ENCODE peak calls at places on chromosomes 11 and 22, in four cellular contexts. K is K562, X is HepG2, Y is GM12878. V is an unnamed sample.

GRCh38 chr11:7252683-7253213 is 1.0 kb downstream of the SYT9 start:
- DNase-seq in Y (no peak), X (no peak), K (no peak), V (peak)

GRCh38 chr11:109747839-109748238 is 325.8 kb downstream of the C11orf87 start:
- DNase-seq in K (no peak), Y (no peak), X (no peak), V (no peak)

GRCh38 chr22:44574057-44574456 is 76.0 kb upstream of the RTL6 start:
- DNase-seq in Y (no peak), X (no peak), K (no peak), V (no peak)

GRCh38 chr22:31248138-31248745 is 36.1 kb downstream of the LIMK2 start:
- DNase-seq in Y (no peak), K (peak), X (no peak), V (peak)

GRCh38 chr11:105046898-105047579 is 1.9 kb upstream of the CARD16 start:
- DNase-seq in K (no peak), Y (no peak), X (peak), V (peak)

GRCh38 chr11:86414032-86414431 is 39.3 kb downstream of the CCDC81 start:
- DNase-seq in Y (no peak), X (no peak), K (no peak), V (no peak)

GRCh38 chr11:73314121-73314948 is 6.3 kb downstream of the ARHGEF17 start:
- DNase-seq in Y (no peak), X (peak), K (peak), V (peak)

GRCh38 chr11:3880724-3881123 is 25.3 kb downstream of the STIM1 start:
- DNase-seq in X (peak), K (no peak), Y (no peak), V (no peak)

GRCh38 chr22:37453696-37454095 is 26.4 kb upstream of the ELFN2 start:
- DNase-seq in K (no peak), Y (no peak), X (no peak), V (no peak)

GRCh38 chr22:18954941-18955571 is 19.0 kb upstream of the PRODH start:
- DNase-seq in K (no peak), Y (no peak), X (no peak), V (no peak)

GRCh38 chr11:91394718-91395414 is 829.8 kb upstream of the FAT3 start:
- DNase-seq in K (no peak), X (peak), Y (no peak), V (no peak)

GRCh38 chr11:18064035-18064434 is 18.0 kb upstream of the TPH1 start:
- DNase-seq in X (no peak), Y (no peak), K (no peak), V (no peak)

GRCh38 chr11:96339704-96340554 is 3.1 kb downstream of the MAML2 start:
- DNase-seq in X (no peak), Y (no peak), K (no peak), V (no peak)

GRCh38 chr11:96338910-96339703 is 3.9 kb downstream of the MAML2 start:
- DNase-seq in X (peak), Y (peak), K (no peak), V (peak)

GRCh38 chr11:96340555-96340885 is 2.5 kb downstream of the MAML2 start:
- DNase-seq in Y (no peak), X (no peak), K (no peak), V (no peak)

GRCh38 chr11:96335389-96335788 is 7.6 kb downstream of the MAML2 start:
- DNase-seq in X (no peak), Y (no peak), K (no peak), V (no peak)

GRCh38 chr11:96337541-96338530 is 5.2 kb downstream of the MAML2 start:
- DNase-seq in K (no peak), X (no peak), Y (no peak), V (no peak)
- H3K27ac ChIP-seq in K (peak), X (peak), Y (peak), V (peak)

GRCh38 chr11:71251159-71251721 is 1.1 kb downstream of the SHANK2 start:
- DNase-seq in K (no peak), Y (no peak), X (no peak), V (peak)
- TF ChIP-seq CREB1 in K (no peak), Y (no peak), X (no peak), V (no peak)

GRCh38 chr11:12239396-12240298 is 129.3 kb downstream of the MICAL2 start:
- DNase-seq in X (no peak), Y (no peak), K (no peak), V (no peak)
- TF ChIP-seq REST in X (no peak), Y (no peak), K (no peak), V (no peak)

GRCh38 chr11:120390585-120390922 is 54.3 kb downstream of the ARHGEF12 start:
- DNase-seq in Y (no peak), K (no peak), X (peak), V (no peak)
- H3K27ac ChIP-seq in Y (no peak), K (no peak), X (peak), V (no peak)